ENCODE peak calls at places on chromosomes 1 and 21, in six cellular contexts. One of them, this sample, is unnamed.

GRCh38 chr1:75034376-75034775 is 99.8 kb upstream of the LHX8 start:
- DNase-seq in transverse colon: no peak
- DNase-seq in ovary: no peak
- DNase-seq in A549: no peak
- DNase-seq in esophagus squamous epithelium: no peak
- DNase-seq in stomach: no peak
- DNase-seq in this sample: no peak

GRCh38 chr1:22184892-22185612 is 42.2 kb upstream of the WNT4 start:
- DNase-seq in transverse colon: peak
- DNase-seq in ovary: no peak
- DNase-seq in A549: no peak
- DNase-seq in esophagus squamous epithelium: no peak
- DNase-seq in stomach: peak
- DNase-seq in this sample: no peak

GRCh38 chr1:234683856-234684632 is 74.1 kb upstream of the IRF2BP2 start:
- DNase-seq in transverse colon: peak
- DNase-seq in ovary: peak
- DNase-seq in A549: peak
- DNase-seq in esophagus squamous epithelium: no peak
- DNase-seq in stomach: peak
- DNase-seq in this sample: peak

GRCh38 chr1:32172621-32173245 is 6.7 kb upstream of the TXLNA start:
- DNase-seq in transverse colon: no peak
- DNase-seq in ovary: no peak
- DNase-seq in A549: no peak
- DNase-seq in esophagus squamous epithelium: no peak
- DNase-seq in stomach: no peak
- DNase-seq in this sample: no peak

GRCh38 chr1:214290399-214291037 is 9.6 kb downstream of the SMYD2 start:
- DNase-seq in transverse colon: no peak
- DNase-seq in ovary: no peak
- DNase-seq in A549: no peak
- DNase-seq in esophagus squamous epithelium: no peak
- DNase-seq in stomach: no peak
- DNase-seq in this sample: no peak

GRCh38 chr21:31264574-31264973 is 79.5 kb downstream of the TIAM1 start:
- DNase-seq in transverse colon: no peak
- DNase-seq in ovary: no peak
- DNase-seq in A549: no peak
- DNase-seq in esophagus squamous epithelium: no peak
- DNase-seq in stomach: no peak
- DNase-seq in this sample: no peak

GRCh38 chr1:17279001-17279830 is 28.8 kb upstream of the PADI4 start:
- DNase-seq in transverse colon: no peak
- DNase-seq in ovary: no peak
- DNase-seq in A549: no peak
- DNase-seq in esophagus squamous epithelium: no peak
- DNase-seq in stomach: no peak
- DNase-seq in this sample: no peak

GRCh38 chr1:168585191-168585590 is 8.8 kb downstream of the XCL1 start:
- DNase-seq in transverse colon: no peak
- DNase-seq in ovary: no peak
- DNase-seq in A549: peak
- DNase-seq in esophagus squamous epithelium: no peak
- DNase-seq in stomach: no peak
- DNase-seq in this sample: no peak

GRCh38 chr1:38805036-38805435 is 54.5 kb downstream of the RRAGC start:
- DNase-seq in transverse colon: no peak
- DNase-seq in ovary: no peak
- DNase-seq in A549: no peak
- DNase-seq in esophagus squamous epithelium: no peak
- DNase-seq in stomach: no peak
- DNase-seq in this sample: no peak

GRCh38 chr21:32190491-32191144 is 88.2 kb downstream of the MIS18A start:
- DNase-seq in transverse colon: no peak
- DNase-seq in ovary: no peak
- DNase-seq in A549: no peak
- DNase-seq in esophagus squamous epithelium: no peak
- DNase-seq in stomach: no peak
- DNase-seq in this sample: no peak

GRCh38 chr1:92464588-92465255 is 22.0 kb downstream of the GFI1 start:
- DNase-seq in transverse colon: peak
- DNase-seq in ovary: no peak
- DNase-seq in A549: no peak
- DNase-seq in esophagus squamous epithelium: no peak
- DNase-seq in stomach: no peak
- DNase-seq in this sample: no peak

DNA sequence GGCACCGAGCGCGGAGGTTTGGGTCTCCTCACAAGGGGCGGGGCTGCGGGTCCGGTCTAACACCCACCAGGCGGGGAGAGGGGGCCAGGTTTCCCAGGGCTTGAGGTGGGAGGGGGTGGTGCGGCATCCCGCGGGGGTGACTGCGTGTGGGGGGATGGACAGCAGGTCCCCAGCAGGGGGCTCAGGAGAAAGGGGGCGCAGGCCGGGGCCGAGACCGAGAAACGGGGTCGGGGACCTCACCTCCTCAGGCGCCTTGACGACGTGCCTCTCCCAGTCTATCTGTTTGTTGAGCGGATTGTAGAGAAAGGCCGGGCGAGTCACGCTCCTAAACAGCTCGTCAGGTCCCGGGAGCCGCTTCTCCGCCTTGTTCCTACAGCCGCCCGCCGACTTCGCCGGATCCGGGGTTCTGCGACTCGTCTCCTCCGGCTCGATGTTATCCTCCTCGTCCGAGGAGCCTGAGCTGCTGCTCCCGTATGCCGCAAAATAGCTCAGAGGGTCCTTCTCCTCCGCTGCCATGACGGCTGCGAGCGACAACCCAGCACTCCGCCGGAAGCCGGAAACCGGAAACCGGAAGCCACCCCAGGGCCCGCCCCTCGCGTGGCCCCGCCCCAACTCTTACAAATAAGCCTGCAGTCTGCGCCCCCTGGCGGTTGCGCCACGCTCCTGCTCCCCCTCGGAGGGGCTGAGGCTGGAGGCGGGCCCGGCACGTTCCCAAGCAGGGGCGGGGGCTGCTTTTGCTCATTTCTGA is at the start of gene C1orf52:
- DNase-seq in transverse colon: peak
- DNase-seq in ovary: peak
- DNase-seq in A549: peak
- DNase-seq in esophagus squamous epithelium: peak
- DNase-seq in stomach: peak
- DNase-seq in this sample: peak
- TF ChIP-seq POLR2A in transverse colon: peak
- TF ChIP-seq POLR2A in ovary: peak
- TF ChIP-seq POLR2A in A549: peak
- TF ChIP-seq POLR2A in esophagus squamous epithelium: peak
- TF ChIP-seq POLR2A in stomach: no peak
- TF ChIP-seq POLR2A in this sample: peak

GRCh38 chr1:102172200-102172599 is 175.5 kb upstream of the OLFM3 start:
- DNase-seq in transverse colon: no peak
- DNase-seq in ovary: no peak
- DNase-seq in A549: no peak
- DNase-seq in esophagus squamous epithelium: no peak
- DNase-seq in stomach: no peak
- DNase-seq in this sample: no peak

GRCh38 chr1:102178483-102178882 is 181.8 kb upstream of the OLFM3 start:
- DNase-seq in transverse colon: no peak
- DNase-seq in ovary: no peak
- DNase-seq in A549: no peak
- DNase-seq in esophagus squamous epithelium: no peak
- DNase-seq in stomach: no peak
- DNase-seq in this sample: no peak

GRCh38 chr1:102174259-102174863 is 177.6 kb upstream of the OLFM3 start:
- DNase-seq in transverse colon: peak
- DNase-seq in ovary: no peak
- DNase-seq in A549: no peak
- DNase-seq in esophagus squamous epithelium: no peak
- DNase-seq in stomach: no peak
- DNase-seq in this sample: no peak
- TF ChIP-seq CTCF in transverse colon: peak
- TF ChIP-seq CTCF in ovary: no peak
- TF ChIP-seq CTCF in A549: no peak
- TF ChIP-seq CTCF in esophagus squamous epithelium: no peak
- TF ChIP-seq CTCF in stomach: no peak
- TF ChIP-seq CTCF in this sample: no peak

GRCh38 chr21:21851205-21851604 is 853.0 kb downstream of the NCAM2 start:
- DNase-seq in transverse colon: no peak
- DNase-seq in ovary: no peak
- DNase-seq in A549: no peak
- DNase-seq in esophagus squamous epithelium: no peak
- DNase-seq in stomach: no peak
- DNase-seq in this sample: no peak
- H3K4me3 ChIP-seq in transverse colon: no peak
- H3K4me3 ChIP-seq in ovary: no peak
- H3K4me3 ChIP-seq in A549: no peak
- H3K4me3 ChIP-seq in esophagus squamous epithelium: no peak
- H3K4me3 ChIP-seq in stomach: no peak
- H3K4me3 ChIP-seq in this sample: no peak

GRCh38 chr1:42680045-42680444 is 2.2 kb upstream of the YBX1 start:
- DNase-seq in transverse colon: no peak
- DNase-seq in ovary: no peak
- DNase-seq in A549: no peak
- DNase-seq in esophagus squamous epithelium: no peak
- DNase-seq in stomach: no peak
- DNase-seq in this sample: no peak

GRCh38 chr1:42680921-42681683 is 1.1 kb upstream of the YBX1 start:
- DNase-seq in transverse colon: no peak
- DNase-seq in ovary: no peak
- DNase-seq in A549: no peak
- DNase-seq in esophagus squamous epithelium: no peak
- DNase-seq in stomach: no peak
- DNase-seq in this sample: no peak

GRCh38 chr1:42684139-42684538 is 1.9 kb downstream of the YBX1 start:
- DNase-seq in transverse colon: no peak
- DNase-seq in ovary: no peak
- DNase-seq in A549: no peak
- DNase-seq in esophagus squamous epithelium: no peak
- DNase-seq in stomach: no peak
- DNase-seq in this sample: no peak

GRCh38 chr1:42681771-42682483 is at the start of gene YBX1:
- DNase-seq in transverse colon: peak
- DNase-seq in ovary: peak
- DNase-seq in A549: peak
- DNase-seq in esophagus squamous epithelium: peak
- DNase-seq in stomach: peak
- DNase-seq in this sample: peak

GRCh38 chr1:42682739-42683529 is 716 bp downstream of the YBX1 start:
- DNase-seq in transverse colon: peak
- DNase-seq in ovary: peak
- DNase-seq in A549: peak
- DNase-seq in esophagus squamous epithelium: peak
- DNase-seq in stomach: peak
- DNase-seq in this sample: peak
- TF ChIP-seq POLR2A in transverse colon: peak
- TF ChIP-seq POLR2A in ovary: no peak
- TF ChIP-seq POLR2A in A549: no peak
- TF ChIP-seq POLR2A in esophagus squamous epithelium: peak
- TF ChIP-seq POLR2A in stomach: no peak
- TF ChIP-seq POLR2A in this sample: no peak

DNA sequence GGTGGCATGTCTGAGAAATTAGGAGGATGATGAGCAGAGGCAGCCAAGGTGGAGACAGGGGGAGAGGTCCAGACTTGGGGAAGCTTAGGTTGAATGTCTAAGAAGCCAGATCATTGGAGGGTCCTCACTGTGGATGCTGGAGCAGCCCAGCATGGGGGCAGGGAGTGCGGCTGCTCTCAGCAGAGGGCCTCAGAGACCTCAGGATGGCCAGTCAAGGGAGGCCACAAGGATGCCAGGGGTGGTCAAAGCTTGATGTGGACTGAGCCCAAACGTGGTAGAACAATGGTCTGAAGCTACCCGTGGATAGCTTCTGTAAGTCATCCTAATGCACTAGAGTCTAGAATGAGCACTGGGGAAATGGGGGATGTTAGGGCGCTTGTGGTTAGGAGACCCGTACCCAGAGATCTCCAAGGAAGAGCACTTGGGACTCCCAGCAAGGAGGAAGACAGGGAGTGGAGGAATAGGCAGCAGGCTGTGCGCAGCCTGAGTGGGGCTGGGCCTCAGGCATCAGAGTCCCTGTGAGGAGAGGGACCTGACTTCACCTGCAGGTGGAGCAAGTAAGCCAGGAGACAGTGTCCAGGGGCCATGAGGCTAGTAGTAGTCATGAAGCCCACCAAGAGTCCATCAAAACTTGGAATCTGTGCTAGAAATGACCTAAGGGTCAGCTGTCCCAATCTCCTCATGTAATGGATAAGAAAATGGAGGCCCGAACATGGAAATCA is 4.3 kb upstream of the S100A9 start:
- DNase-seq in transverse colon: no peak
- DNase-seq in ovary: no peak
- DNase-seq in A549: peak
- DNase-seq in esophagus squamous epithelium: no peak
- DNase-seq in stomach: no peak
- DNase-seq in this sample: no peak
- TF ChIP-seq CTCF in transverse colon: no peak
- TF ChIP-seq CTCF in ovary: no peak
- TF ChIP-seq CTCF in A549: peak
- TF ChIP-seq CTCF in esophagus squamous epithelium: no peak
- TF ChIP-seq CTCF in stomach: no peak
- TF ChIP-seq CTCF in this sample: no peak

GRCh38 chr1:85629532-85629920 is 49.0 kb downstream of the CCN1 start:
- DNase-seq in transverse colon: no peak
- DNase-seq in ovary: no peak
- DNase-seq in A549: peak
- DNase-seq in esophagus squamous epithelium: no peak
- DNase-seq in stomach: no peak
- DNase-seq in this sample: no peak
- H3K4me3 ChIP-seq in transverse colon: no peak
- H3K4me3 ChIP-seq in ovary: no peak
- H3K4me3 ChIP-seq in A549: no peak
- H3K4me3 ChIP-seq in esophagus squamous epithelium: no peak
- H3K4me3 ChIP-seq in stomach: no peak
- H3K4me3 ChIP-seq in this sample: no peak

DNA sequence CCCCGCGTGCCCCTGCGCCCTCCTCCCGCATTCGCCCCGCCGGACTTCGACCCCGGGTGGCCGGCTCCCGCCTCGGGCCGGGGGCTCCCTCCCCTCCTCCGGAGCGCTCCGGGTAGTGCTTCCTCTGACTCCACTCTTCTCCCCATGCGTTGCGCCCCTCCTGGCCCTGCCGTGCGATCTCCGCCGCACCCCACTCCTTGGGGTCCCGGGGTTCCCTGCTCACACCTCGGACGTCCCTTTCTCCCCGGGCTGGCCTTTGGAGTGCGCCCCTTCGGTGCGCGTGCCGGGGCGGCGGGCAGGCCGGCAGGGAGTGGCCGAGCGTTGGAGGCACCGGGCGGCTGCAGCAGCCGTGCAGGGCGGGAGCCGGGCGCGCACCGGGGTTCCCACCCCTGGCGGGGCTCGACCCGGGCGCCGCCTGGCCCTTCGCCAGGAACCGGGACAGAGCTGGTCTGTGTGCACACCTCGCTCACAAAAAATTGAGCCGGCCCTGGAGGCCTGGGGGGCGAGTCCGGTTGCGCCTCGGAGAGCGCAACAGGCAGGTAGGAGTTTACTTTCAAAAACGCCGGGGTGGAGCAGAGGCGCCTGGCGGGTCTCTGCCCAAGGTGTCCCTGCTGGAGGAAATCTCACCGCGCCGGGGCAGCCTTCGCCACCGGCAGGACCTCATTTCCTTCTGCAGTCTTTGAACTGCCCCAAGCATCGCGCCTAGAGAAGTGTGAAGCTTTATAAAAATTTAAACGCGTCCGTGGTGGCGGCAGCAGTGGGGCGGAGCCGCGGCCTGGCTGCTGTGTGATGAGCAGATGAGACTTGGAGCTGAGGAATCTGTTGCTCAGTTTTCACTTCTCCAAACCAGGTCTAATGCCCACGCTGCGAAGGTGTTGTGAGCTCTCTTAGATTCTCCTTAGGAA is 650 bp downstream of the VANGL1 start:
- DNase-seq in transverse colon: peak
- DNase-seq in ovary: peak
- DNase-seq in A549: peak
- DNase-seq in esophagus squamous epithelium: no peak
- DNase-seq in stomach: peak
- DNase-seq in this sample: peak
- TF ChIP-seq POLR2A in transverse colon: no peak
- TF ChIP-seq POLR2A in ovary: no peak
- TF ChIP-seq POLR2A in A549: no peak
- TF ChIP-seq POLR2A in esophagus squamous epithelium: no peak
- TF ChIP-seq POLR2A in stomach: no peak
- TF ChIP-seq POLR2A in this sample: no peak

This sample was measured in lower leg skin.